ENCODE peak calls at places on chromosomes 13 and 19, in six cellular contexts. One of them, this sample, is unnamed.

GRCh38 chr19:1826557-1827521 is 14.8 kb upstream of the ATP8B3 start:
- DNase-seq in Panc1: no peak
- DNase-seq in cardiac muscle cell: no peak
- DNase-seq in fibroblast of pulmonary artery: peak
- DNase-seq in fibroblast of lung: no peak
- DNase-seq in foreskin keratinocyte: no peak
- DNase-seq in this sample: no peak

GRCh38 chr13:75661443-75661842 is 25.3 kb downstream of the LMO7 start:
- DNase-seq in Panc1: no peak
- DNase-seq in cardiac muscle cell: no peak
- DNase-seq in fibroblast of pulmonary artery: no peak
- DNase-seq in fibroblast of lung: no peak
- DNase-seq in foreskin keratinocyte: no peak
- DNase-seq in this sample: no peak

GRCh38 chr19:3968556-3969434 is 2.1 kb downstream of the DAPK3 start:
- DNase-seq in Panc1: peak
- DNase-seq in cardiac muscle cell: peak
- DNase-seq in fibroblast of pulmonary artery: peak
- DNase-seq in fibroblast of lung: peak
- DNase-seq in foreskin keratinocyte: peak
- DNase-seq in this sample: peak

GRCh38 chr13:30421093-30422055 is 919 bp upstream of the UBE2L5 start:
- DNase-seq in Panc1: no peak
- DNase-seq in cardiac muscle cell: peak
- DNase-seq in fibroblast of pulmonary artery: peak
- DNase-seq in fibroblast of lung: peak
- DNase-seq in foreskin keratinocyte: peak
- DNase-seq in this sample: no peak

GRCh38 chr19:56710437-56710836 is 38.9 kb upstream of the ZNF835 start:
- DNase-seq in Panc1: no peak
- DNase-seq in cardiac muscle cell: no peak
- DNase-seq in fibroblast of pulmonary artery: no peak
- DNase-seq in fibroblast of lung: no peak
- DNase-seq in foreskin keratinocyte: no peak
- DNase-seq in this sample: no peak

GRCh38 chr13:95564948-95565347 is 12.4 kb downstream of the CLDN10 start:
- DNase-seq in Panc1: no peak
- DNase-seq in cardiac muscle cell: no peak
- DNase-seq in fibroblast of pulmonary artery: peak
- DNase-seq in fibroblast of lung: peak
- DNase-seq in foreskin keratinocyte: peak
- DNase-seq in this sample: peak

GRCh38 chr13:93797463-93797862 is 570.9 kb downstream of the GPC6 start:
- DNase-seq in Panc1: no peak
- DNase-seq in cardiac muscle cell: no peak
- DNase-seq in fibroblast of pulmonary artery: no peak
- DNase-seq in fibroblast of lung: no peak
- DNase-seq in foreskin keratinocyte: no peak
- DNase-seq in this sample: no peak

GRCh38 chr13:76725211-76725610 is 161.0 kb downstream of the KCTD12 start:
- DNase-seq in Panc1: no peak
- DNase-seq in cardiac muscle cell: no peak
- DNase-seq in fibroblast of pulmonary artery: peak
- DNase-seq in fibroblast of lung: peak
- DNase-seq in foreskin keratinocyte: no peak
- DNase-seq in this sample: no peak

GRCh38 chr13:26897706-26898550 is 137.3 kb upstream of the GPR12 start:
- DNase-seq in Panc1: no peak
- DNase-seq in cardiac muscle cell: no peak
- DNase-seq in fibroblast of pulmonary artery: no peak
- DNase-seq in fibroblast of lung: no peak
- DNase-seq in foreskin keratinocyte: no peak
- DNase-seq in this sample: no peak

GRCh38 chr19:7874080-7874856 is at the start of gene PRR36:
- DNase-seq in Panc1: no peak
- DNase-seq in cardiac muscle cell: peak
- DNase-seq in fibroblast of pulmonary artery: no peak
- DNase-seq in fibroblast of lung: no peak
- DNase-seq in foreskin keratinocyte: no peak
- DNase-seq in this sample: no peak

GRCh38 chr19:33444238-33444992 is 70.9 kb downstream of the CEBPG start:
- DNase-seq in Panc1: no peak
- DNase-seq in cardiac muscle cell: no peak
- DNase-seq in fibroblast of pulmonary artery: no peak
- DNase-seq in fibroblast of lung: no peak
- DNase-seq in foreskin keratinocyte: no peak
- DNase-seq in this sample: no peak

GRCh38 chr19:1624458-1624857 is 19.2 kb upstream of the UQCR11 start:
- DNase-seq in Panc1: no peak
- DNase-seq in cardiac muscle cell: peak
- DNase-seq in fibroblast of pulmonary artery: peak
- DNase-seq in fibroblast of lung: peak
- DNase-seq in foreskin keratinocyte: no peak
- DNase-seq in this sample: no peak

GRCh38 chr19:12944064-12944674 is 1.5 kb upstream of the RAD23A start:
- DNase-seq in Panc1: no peak
- DNase-seq in cardiac muscle cell: no peak
- DNase-seq in fibroblast of pulmonary artery: no peak
- DNase-seq in fibroblast of lung: no peak
- DNase-seq in foreskin keratinocyte: no peak
- DNase-seq in this sample: no peak

GRCh38 chr13:94799330-94799729 is 87.0 kb upstream of the SOX21 start:
- DNase-seq in Panc1: no peak
- DNase-seq in cardiac muscle cell: no peak
- DNase-seq in fibroblast of pulmonary artery: peak
- DNase-seq in fibroblast of lung: no peak
- DNase-seq in foreskin keratinocyte: no peak
- DNase-seq in this sample: no peak

GRCh38 chr19:5484398-5485285 is 29.4 kb downstream of the ZNRF4 start:
- DNase-seq in Panc1: no peak
- DNase-seq in cardiac muscle cell: peak
- DNase-seq in fibroblast of pulmonary artery: no peak
- DNase-seq in fibroblast of lung: peak
- DNase-seq in foreskin keratinocyte: no peak
- DNase-seq in this sample: no peak
- TF ChIP-seq CTCF in Panc1: no peak
- TF ChIP-seq CTCF in cardiac muscle cell: no peak
- TF ChIP-seq CTCF in fibroblast of pulmonary artery: no peak
- TF ChIP-seq CTCF in fibroblast of lung: no peak
- TF ChIP-seq CTCF in foreskin keratinocyte: no peak
- TF ChIP-seq CTCF in this sample: no peak

GRCh38 chr19:18940791-18941627 is at the start of gene HOMER3:
- DNase-seq in Panc1: no peak
- DNase-seq in cardiac muscle cell: peak
- DNase-seq in fibroblast of pulmonary artery: peak
- DNase-seq in fibroblast of lung: peak
- DNase-seq in foreskin keratinocyte: no peak
- DNase-seq in this sample: no peak
- TF ChIP-seq CTCF in Panc1: peak
- TF ChIP-seq CTCF in cardiac muscle cell: peak
- TF ChIP-seq CTCF in fibroblast of pulmonary artery: peak
- TF ChIP-seq CTCF in fibroblast of lung: no peak
- TF ChIP-seq CTCF in foreskin keratinocyte: no peak
- TF ChIP-seq CTCF in this sample: peak

GRCh38 chr19:40617961-40618360 is 16.8 kb downstream of the LTBP4 start:
- DNase-seq in Panc1: no peak
- DNase-seq in cardiac muscle cell: no peak
- DNase-seq in fibroblast of pulmonary artery: no peak
- DNase-seq in fibroblast of lung: no peak
- DNase-seq in foreskin keratinocyte: no peak
- DNase-seq in this sample: no peak

GRCh38 chr19:40616941-40617340 is 15.8 kb downstream of the LTBP4 start:
- DNase-seq in Panc1: no peak
- DNase-seq in cardiac muscle cell: no peak
- DNase-seq in fibroblast of pulmonary artery: no peak
- DNase-seq in fibroblast of lung: no peak
- DNase-seq in foreskin keratinocyte: no peak
- DNase-seq in this sample: no peak

GRCh38 chr19:40614595-40615411 is 13.6 kb downstream of the LTBP4 start:
- DNase-seq in Panc1: no peak
- DNase-seq in cardiac muscle cell: peak
- DNase-seq in fibroblast of pulmonary artery: peak
- DNase-seq in fibroblast of lung: peak
- DNase-seq in foreskin keratinocyte: peak
- DNase-seq in this sample: no peak

GRCh38 chr19:40613669-40614594 is 12.8 kb downstream of the LTBP4 start:
- DNase-seq in Panc1: no peak
- DNase-seq in cardiac muscle cell: peak
- DNase-seq in fibroblast of pulmonary artery: peak
- DNase-seq in fibroblast of lung: peak
- DNase-seq in foreskin keratinocyte: peak
- DNase-seq in this sample: no peak

GRCh38 chr19:40616178-40616577 is 15.0 kb downstream of the LTBP4 start:
- DNase-seq in Panc1: no peak
- DNase-seq in cardiac muscle cell: no peak
- DNase-seq in fibroblast of pulmonary artery: no peak
- DNase-seq in fibroblast of lung: no peak
- DNase-seq in foreskin keratinocyte: no peak
- DNase-seq in this sample: no peak
- TF ChIP-seq CTCF in Panc1: no peak
- TF ChIP-seq CTCF in cardiac muscle cell: no peak
- TF ChIP-seq CTCF in fibroblast of pulmonary artery: no peak
- TF ChIP-seq CTCF in fibroblast of lung: no peak
- TF ChIP-seq CTCF in foreskin keratinocyte: no peak
- TF ChIP-seq CTCF in this sample: no peak

DNA sequence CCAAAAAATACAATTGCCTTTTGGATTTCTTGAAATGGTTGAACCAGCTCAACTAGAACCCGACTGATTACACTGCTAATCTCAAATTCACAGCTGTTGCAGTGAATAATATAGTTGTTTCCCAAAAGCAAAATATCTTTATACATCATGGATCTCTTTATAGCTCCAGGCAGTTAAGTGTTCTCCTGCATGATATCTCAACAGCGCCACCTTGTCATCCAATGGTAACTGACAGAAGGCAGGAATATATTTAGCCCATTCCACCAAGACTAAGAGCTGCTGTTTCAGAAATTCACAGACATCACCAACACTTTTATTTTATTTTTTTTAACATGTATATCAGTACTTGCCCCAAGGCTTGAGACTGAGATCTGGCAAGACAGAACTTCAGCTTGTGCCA is 1141.0 kb upstream of the PRR20A start:
- DNase-seq in Panc1: no peak
- DNase-seq in cardiac muscle cell: peak
- DNase-seq in fibroblast of pulmonary artery: no peak
- DNase-seq in fibroblast of lung: no peak
- DNase-seq in foreskin keratinocyte: no peak
- DNase-seq in this sample: no peak
- TF ChIP-seq CTCF in Panc1: no peak
- TF ChIP-seq CTCF in cardiac muscle cell: no peak
- TF ChIP-seq CTCF in fibroblast of pulmonary artery: no peak
- TF ChIP-seq CTCF in fibroblast of lung: no peak
- TF ChIP-seq CTCF in foreskin keratinocyte: no peak
- TF ChIP-seq CTCF in this sample: peak